ENCODE peak calls at places on chromosome 7, in four cellular contexts. M, T, X and D are unnamed samples.

GRCh38 chr7:15854841-15855576 is 168.5 kb upstream of the MEOX2 start:
- DNase-seq in M (no peak), T (no peak), X (no peak), D (no peak)

GRCh38 chr7:151608031-151608551 is 88.4 kb upstream of the RHEB start:
- DNase-seq in M (no peak), T (no peak), X (no peak), D (peak)

GRCh38 chr7:13904689-13905088 is 84.8 kb downstream of the ETV1 start:
- DNase-seq in M (no peak), T (no peak), X (peak), D (no peak)

GRCh38 chr7:140617081-140617480 is 23.5 kb downstream of the DENND2A start:
- DNase-seq in M (no peak), T (no peak), X (no peak), D (no peak)

GRCh38 chr7:36015733-36016132 is 137.3 kb upstream of the EEPD1 start:
- DNase-seq in M (no peak), T (no peak), X (peak), D (no peak)

GRCh38 chr7:36011588-36011965 is 141.5 kb upstream of the EEPD1 start:
- DNase-seq in M (no peak), T (no peak), X (no peak), D (no peak)

GRCh38 chr7:100566018-100566531 is 7.6 kb downstream of the SAP25 start:
- DNase-seq in M (no peak), T (no peak), X (no peak), D (no peak)

GRCh38 chr7:149771199-149771636 is 2.2 kb downstream of the ZNF467 start:
- DNase-seq in M (no peak), T (no peak), X (no peak), D (no peak)

GRCh38 chr7:77859343-77859742 is 60.8 kb downstream of the PHTF2 start:
- DNase-seq in M (no peak), T (no peak), X (no peak), D (no peak)

GRCh38 chr7:38699481-38699880 is 68.3 kb upstream of the AMPH start:
- DNase-seq in M (no peak), T (no peak), X (peak), D (no peak)

GRCh38 chr7:149544028-149544427 is 46.4 kb upstream of the ZNF746 start:
- DNase-seq in M (no peak), T (no peak), X (no peak), D (no peak)

GRCh38 chr7:74455933-74456332 is 2.2 kb downstream of the GTF2IRD1 start:
- DNase-seq in M (no peak), T (no peak), X (no peak), D (no peak)

GRCh38 chr7:69776611-69777010 is 178.3 kb downstream of the AUTS2 start:
- DNase-seq in M (no peak), T (no peak), X (no peak), D (no peak)

GRCh38 chr7:100472854-100473499 is 6.0 kb downstream of the TSC22D4 start:
- DNase-seq in M (no peak), T (no peak), X (peak), D (no peak)

GRCh38 chr7:69219381-69219780 is 378.9 kb upstream of the AUTS2 start:
- DNase-seq in M (no peak), T (no peak), X (no peak), D (no peak)

GRCh38 chr7:39260279-39260844 is 282.7 kb downstream of the POU6F2 start:
- DNase-seq in M (no peak), T (no peak), X (no peak), D (no peak)

GRCh38 chr7:85135931-85136330 is 50.9 kb downstream of the SEMA3D start:
- DNase-seq in M (no peak), T (no peak), X (peak), D (no peak)